ENCODE peak calls at places on chromosomes 4 and X, in seven cellular contexts. One of them, this sample, is unnamed.

GRCh38 chrX:13109811-13110210 is 65.4 kb upstream of the FAM9C start:
- ATAC-seq in upper lobe of right lung: no peak
- ATAC-seq in thoracic aorta: no peak
- ATAC-seq in right lobe of liver: peak; percentile 21
- ATAC-seq in K562: no peak
- ATAC-seq in aorta: peak; percentile 47
- ATAC-seq in pancreas: no peak
- ATAC-seq in this sample: no peak

GRCh38 chrX:18410038-18410437 is 15.4 kb upstream of the CDKL5 start:
- ATAC-seq in upper lobe of right lung: peak; percentile 64
- ATAC-seq in thoracic aorta: no peak
- ATAC-seq in right lobe of liver: peak; percentile 63
- ATAC-seq in K562: peak; percentile 45
- ATAC-seq in aorta: no peak
- ATAC-seq in pancreas: peak; percentile 84
- ATAC-seq in this sample: no peak

GRCh38 chrX:149830192-149830873 is 48.6 kb downstream of the MAGEA9 start:
- ATAC-seq in upper lobe of right lung: no peak
- ATAC-seq in thoracic aorta: no peak
- ATAC-seq in right lobe of liver: peak; percentile 22
- ATAC-seq in K562: peak; percentile 55
- ATAC-seq in aorta: peak; percentile 52
- ATAC-seq in pancreas: no peak
- ATAC-seq in this sample: peak; percentile 46

GRCh38 chr4:139809207-139810157 is 143.9 kb downstream of the MGST2 start:
- ATAC-seq in upper lobe of right lung: no peak
- ATAC-seq in thoracic aorta: no peak
- ATAC-seq in right lobe of liver: no peak
- ATAC-seq in K562: no peak
- ATAC-seq in aorta: no peak
- ATAC-seq in pancreas: no peak
- ATAC-seq in this sample: no peak

GRCh38 chr4:152310223-152310622 is 225.7 kb downstream of the FBXW7 start:
- ATAC-seq in upper lobe of right lung: no peak
- ATAC-seq in thoracic aorta: no peak
- ATAC-seq in right lobe of liver: no peak
- ATAC-seq in K562: no peak
- ATAC-seq in aorta: no peak
- ATAC-seq in pancreas: no peak
- ATAC-seq in this sample: no peak

GRCh38 chr4:84596826-84597225 is 13.9 kb downstream of the CDS1 start:
- ATAC-seq in upper lobe of right lung: peak; percentile 93
- ATAC-seq in thoracic aorta: no peak
- ATAC-seq in right lobe of liver: peak; percentile 62
- ATAC-seq in K562: peak; percentile 99
- ATAC-seq in aorta: no peak
- ATAC-seq in pancreas: no peak
- ATAC-seq in this sample: no peak

GRCh38 chr4:159487284-159487747 is 384.4 kb downstream of the RAPGEF2 start:
- ATAC-seq in upper lobe of right lung: peak; percentile 90
- ATAC-seq in thoracic aorta: no peak
- ATAC-seq in right lobe of liver: peak; percentile 95
- ATAC-seq in K562: peak; percentile 98
- ATAC-seq in aorta: peak; percentile 73
- ATAC-seq in pancreas: peak; percentile 99
- ATAC-seq in this sample: peak; percentile 69

GRCh38 chr4:8047837-8048678 is 108.4 kb upstream of the AFAP1 start:
- ATAC-seq in upper lobe of right lung: no peak
- ATAC-seq in thoracic aorta: no peak
- ATAC-seq in right lobe of liver: no peak
- ATAC-seq in K562: no peak
- ATAC-seq in aorta: no peak
- ATAC-seq in pancreas: no peak
- ATAC-seq in this sample: no peak

GRCh38 chrX:1336331-1337143 is at the start of gene IL3RA:
- ATAC-seq in upper lobe of right lung: peak; percentile 72
- ATAC-seq in thoracic aorta: no peak
- ATAC-seq in right lobe of liver: peak; percentile 76
- ATAC-seq in K562: no peak
- ATAC-seq in aorta: peak; percentile 84
- ATAC-seq in pancreas: no peak
- ATAC-seq in this sample: peak; percentile 64

GRCh38 chr4:36979494-36979893 is 265.0 kb upstream of the NWD2 start:
- ATAC-seq in upper lobe of right lung: no peak
- ATAC-seq in thoracic aorta: no peak
- ATAC-seq in right lobe of liver: no peak
- ATAC-seq in K562: no peak
- ATAC-seq in aorta: peak; percentile 52
- ATAC-seq in pancreas: peak; percentile 25
- ATAC-seq in this sample: no peak

GRCh38 chr4:83113429-83113786 is 1.1 kb downstream of the PLAC8 start:
- ATAC-seq in upper lobe of right lung: no peak
- ATAC-seq in thoracic aorta: no peak
- ATAC-seq in right lobe of liver: no peak
- ATAC-seq in K562: no peak
- ATAC-seq in aorta: no peak
- ATAC-seq in pancreas: no peak
- ATAC-seq in this sample: no peak

GRCh38 chrX:150635952-150636351 is 57.2 kb upstream of the MTMR1 start:
- ATAC-seq in upper lobe of right lung: no peak
- ATAC-seq in thoracic aorta: no peak
- ATAC-seq in right lobe of liver: no peak
- ATAC-seq in K562: no peak
- ATAC-seq in aorta: no peak
- ATAC-seq in pancreas: no peak
- ATAC-seq in this sample: no peak

GRCh38 chr4:26365537-26366150 is 44.8 kb downstream of the RBPJ start:
- ATAC-seq in upper lobe of right lung: no peak
- ATAC-seq in thoracic aorta: no peak
- ATAC-seq in right lobe of liver: no peak
- ATAC-seq in K562: no peak
- ATAC-seq in aorta: no peak
- ATAC-seq in pancreas: no peak
- ATAC-seq in this sample: no peak

GRCh38 chr4:16225681-16225995 is 633 bp downstream of the TAPT1 start:
- ATAC-seq in upper lobe of right lung: no peak
- ATAC-seq in thoracic aorta: no peak
- ATAC-seq in right lobe of liver: no peak
- ATAC-seq in K562: no peak
- ATAC-seq in aorta: no peak
- ATAC-seq in pancreas: no peak
- ATAC-seq in this sample: no peak

GRCh38 chr4:16484711-16485110 is 258.4 kb upstream of the TAPT1 start:
- ATAC-seq in upper lobe of right lung: no peak
- ATAC-seq in thoracic aorta: no peak
- ATAC-seq in right lobe of liver: no peak
- ATAC-seq in K562: no peak
- ATAC-seq in aorta: no peak
- ATAC-seq in pancreas: no peak
- ATAC-seq in this sample: no peak

GRCh38 chr4:81648576-81649272 is 177.0 kb upstream of the RASGEF1B start:
- ATAC-seq in upper lobe of right lung: no peak
- ATAC-seq in thoracic aorta: no peak
- ATAC-seq in right lobe of liver: no peak
- ATAC-seq in K562: no peak
- ATAC-seq in aorta: no peak
- ATAC-seq in pancreas: no peak
- ATAC-seq in this sample: no peak

GRCh38 chrX:12824944-12825343 is 33.7 kb downstream of the PRPS2 start:
- ATAC-seq in upper lobe of right lung: no peak
- ATAC-seq in thoracic aorta: no peak
- ATAC-seq in right lobe of liver: no peak
- ATAC-seq in K562: peak; percentile 49
- ATAC-seq in aorta: no peak
- ATAC-seq in pancreas: no peak
- ATAC-seq in this sample: no peak

GRCh38 chr4:8917321-8917811 is 45.7 kb upstream of the HMX1 start:
- ATAC-seq in upper lobe of right lung: no peak
- ATAC-seq in thoracic aorta: no peak
- ATAC-seq in right lobe of liver: no peak
- ATAC-seq in K562: peak; percentile 42
- ATAC-seq in aorta: no peak
- ATAC-seq in pancreas: peak; percentile 16
- ATAC-seq in this sample: no peak

GRCh38 chrX:65689377-65689776 is 21.9 kb downstream of the MSN start:
- ATAC-seq in upper lobe of right lung: no peak
- ATAC-seq in thoracic aorta: no peak
- ATAC-seq in right lobe of liver: no peak
- ATAC-seq in K562: no peak
- ATAC-seq in aorta: no peak
- ATAC-seq in pancreas: no peak
- ATAC-seq in this sample: no peak

GRCh38 chr4:140736669-140737343 is 19.4 kb downstream of the TBC1D9 start:
- ATAC-seq in upper lobe of right lung: no peak
- ATAC-seq in thoracic aorta: no peak
- ATAC-seq in right lobe of liver: no peak
- ATAC-seq in K562: no peak
- ATAC-seq in aorta: no peak
- ATAC-seq in pancreas: no peak
- ATAC-seq in this sample: no peak

GRCh38 chr4:170775851-170776250 is 686.1 kb upstream of the AADAT start:
- ATAC-seq in upper lobe of right lung: peak; percentile 31
- ATAC-seq in thoracic aorta: no peak
- ATAC-seq in right lobe of liver: no peak
- ATAC-seq in K562: no peak
- ATAC-seq in aorta: peak; percentile 26
- ATAC-seq in pancreas: no peak
- ATAC-seq in this sample: peak; percentile 5

GRCh38 chr4:146647615-146648383 is 9.1 kb downstream of the POU4F2 start:
- ATAC-seq in upper lobe of right lung: no peak
- ATAC-seq in thoracic aorta: no peak
- ATAC-seq in right lobe of liver: no peak
- ATAC-seq in K562: no peak
- ATAC-seq in aorta: peak; percentile 26
- ATAC-seq in pancreas: no peak
- ATAC-seq in this sample: no peak

GRCh38 chr4:81498046-81498445 is 26.3 kb upstream of the RASGEF1B start:
- ATAC-seq in upper lobe of right lung: peak; percentile 83
- ATAC-seq in thoracic aorta: no peak
- ATAC-seq in right lobe of liver: no peak
- ATAC-seq in K562: no peak
- ATAC-seq in aorta: no peak
- ATAC-seq in pancreas: no peak
- ATAC-seq in this sample: no peak

GRCh38 chrX:2781226-2781571 is 29.4 kb downstream of the XG start:
- ATAC-seq in upper lobe of right lung: no peak
- ATAC-seq in thoracic aorta: no peak
- ATAC-seq in right lobe of liver: peak; percentile 40
- ATAC-seq in K562: no peak
- ATAC-seq in aorta: no peak
- ATAC-seq in pancreas: peak; percentile 34
- ATAC-seq in this sample: no peak

GRCh38 chrX:129597905-129598304 is 56.9 kb downstream of the APLN start:
- ATAC-seq in upper lobe of right lung: no peak
- ATAC-seq in thoracic aorta: no peak
- ATAC-seq in right lobe of liver: no peak
- ATAC-seq in K562: no peak
- ATAC-seq in aorta: no peak
- ATAC-seq in pancreas: no peak
- ATAC-seq in this sample: no peak

GRCh38 chr4:69308634-69309033 is 28.4 kb downstream of the UGT2B28 start:
- ATAC-seq in upper lobe of right lung: no peak
- ATAC-seq in thoracic aorta: no peak
- ATAC-seq in right lobe of liver: no peak
- ATAC-seq in K562: no peak
- ATAC-seq in aorta: no peak
- ATAC-seq in pancreas: peak; percentile 75
- ATAC-seq in this sample: no peak

GRCh38 chr4:42397256-42397634 is at the start of gene SHISA3:
- ATAC-seq in upper lobe of right lung: peak; percentile 40
- ATAC-seq in thoracic aorta: no peak
- ATAC-seq in right lobe of liver: peak; percentile 25
- ATAC-seq in K562: no peak
- ATAC-seq in aorta: peak; percentile 51
- ATAC-seq in pancreas: peak; percentile 46
- ATAC-seq in this sample: peak; percentile 25
- H3K4me3 ChIP-seq in upper lobe of right lung: peak within 1 kb of the TSS; percentile 55
- H3K4me3 ChIP-seq in thoracic aorta: peak within 1 kb of the TSS; percentile 83
- H3K4me3 ChIP-seq in right lobe of liver: peak within 1 kb of the TSS; percentile 32
- H3K4me3 ChIP-seq in K562: no peak within 1 kb of the TSS
- H3K4me3 ChIP-seq in aorta: peak within 1 kb of the TSS; percentile 27
- H3K4me3 ChIP-seq in pancreas: peak within 1 kb of the TSS; percentile 59
- H3K4me3 ChIP-seq in this sample: peak within 1 kb of the TSS; percentile 16

DNA sequence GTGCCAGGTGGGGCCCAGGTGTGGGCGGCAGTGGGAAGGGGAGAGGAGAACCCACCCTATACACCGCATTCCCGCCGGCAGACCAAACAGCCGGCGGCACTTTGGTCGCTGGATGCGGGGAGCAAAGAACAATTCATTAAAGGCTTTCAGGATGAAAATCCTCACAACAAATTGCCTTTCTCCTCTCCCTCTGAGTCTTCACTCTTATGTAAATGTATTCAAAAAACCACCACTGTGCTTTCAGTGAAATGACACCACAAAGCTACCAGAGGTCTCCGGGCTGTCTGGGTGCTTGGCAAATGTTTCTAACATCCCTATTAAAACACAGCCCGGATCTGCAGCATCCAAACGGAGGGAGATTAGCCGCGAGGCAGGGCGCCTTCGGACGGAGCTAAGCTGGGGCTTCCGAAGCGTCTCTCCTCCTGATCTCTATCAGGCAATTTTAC is 171.8 kb upstream of the TBL1X start:
- ATAC-seq in upper lobe of right lung: no peak
- ATAC-seq in thoracic aorta: no peak
- ATAC-seq in right lobe of liver: no peak
- ATAC-seq in K562: no peak
- ATAC-seq in aorta: no peak
- ATAC-seq in pancreas: no peak
- ATAC-seq in this sample: no peak
- H3K4me3 ChIP-seq in upper lobe of right lung: no peak overlapping the region
- H3K4me3 ChIP-seq in thoracic aorta: no peak overlapping the region
- H3K4me3 ChIP-seq in right lobe of liver: no peak overlapping the region
- H3K4me3 ChIP-seq in K562: no peak overlapping the region
- H3K4me3 ChIP-seq in aorta: no peak overlapping the region
- H3K4me3 ChIP-seq in pancreas: no peak overlapping the region
- H3K4me3 ChIP-seq in this sample: no peak overlapping the region

GRCh38 chr4:40189997-40190396 is 6.8 kb upstream of the RHOH start:
- ATAC-seq in upper lobe of right lung: no peak
- ATAC-seq in thoracic aorta: no peak
- ATAC-seq in right lobe of liver: peak; percentile 32
- ATAC-seq in K562: no peak
- ATAC-seq in aorta: no peak
- ATAC-seq in pancreas: peak; percentile 75
- ATAC-seq in this sample: no peak
- H3K4me3 ChIP-seq in upper lobe of right lung: no peak overlapping the region
- H3K4me3 ChIP-seq in thoracic aorta: no peak overlapping the region
- H3K4me3 ChIP-seq in right lobe of liver: no peak overlapping the region
- H3K4me3 ChIP-seq in K562: no peak overlapping the region
- H3K4me3 ChIP-seq in aorta: no peak overlapping the region
- H3K4me3 ChIP-seq in pancreas: no peak overlapping the region
- H3K4me3 ChIP-seq in this sample: no peak overlapping the region

DNA sequence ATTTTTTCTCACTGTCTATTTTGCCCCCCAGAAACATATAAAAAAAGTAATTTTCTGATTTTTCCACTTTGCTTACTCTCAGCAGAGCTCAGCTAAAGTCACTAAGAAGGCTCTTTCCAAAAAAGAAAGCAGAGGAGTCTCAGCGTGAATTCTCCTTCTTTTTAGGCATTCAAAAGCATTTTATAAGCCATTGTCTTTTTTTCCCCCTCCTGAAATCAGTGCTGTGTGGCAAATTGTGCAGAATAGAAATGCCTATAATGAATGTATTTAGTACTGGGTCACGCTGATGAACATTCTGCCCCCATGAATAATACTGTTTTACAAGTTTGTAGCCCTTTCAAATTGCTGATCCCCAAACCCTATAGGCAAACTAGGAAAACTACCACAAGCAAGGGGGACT is 1.6 kb upstream of the PCDH18 start:
- ATAC-seq in upper lobe of right lung: no peak
- ATAC-seq in thoracic aorta: no peak
- ATAC-seq in right lobe of liver: no peak
- ATAC-seq in K562: no peak
- ATAC-seq in aorta: no peak
- ATAC-seq in pancreas: no peak
- ATAC-seq in this sample: no peak
- H3K4me3 ChIP-seq in upper lobe of right lung: peak overlapping the region; percentile 56
- H3K4me3 ChIP-seq in thoracic aorta: peak overlapping the region; percentile 34
- H3K4me3 ChIP-seq in right lobe of liver: no peak overlapping the region
- H3K4me3 ChIP-seq in K562: no peak overlapping the region
- H3K4me3 ChIP-seq in aorta: no peak overlapping the region
- H3K4me3 ChIP-seq in pancreas: no peak overlapping the region
- H3K4me3 ChIP-seq in this sample: peak overlapping the region; percentile 65